ENCODE peak calls at places on chromosomes 12 and 14, in five cellular contexts. Q, M, J, Z and C are unnamed samples.

GRCh38 chr12:76562158-76562557 is 2.6 kb upstream of the OSBPL8 start:
- DNase-seq in Q (no peak), M (no peak), Z (no peak), J (no peak), C (no peak)

GRCh38 chr12:65649126-65649525 is 175.2 kb upstream of the HMGA2 start:
- DNase-seq in M (peak), Q (no peak), Z (peak), J (peak), C (peak)

GRCh38 chr12:32755051-32755653 is 545 bp downstream of the YARS2 start:
- DNase-seq in Q (peak), J (peak), Z (peak), M (peak), C (peak)

GRCh38 chr12:101172316-101172715 is 37.7 kb downstream of the SLC5A8 start:
- DNase-seq in J (peak), M (no peak), Q (no peak), Z (no peak), C (no peak)

GRCh38 chr12:54036620-54037359 is 3.9 kb downstream of the HOXC5 start:
- DNase-seq in J (no peak), M (no peak), Z (no peak), Q (no peak), C (no peak)

GRCh38 chr14:67500981-67501380 is 12.5 kb upstream of the TMEM229B start:
- DNase-seq in Q (no peak), M (no peak), J (no peak), Z (no peak), C (no peak)

GRCh38 chr12:116880817-116881324 is 370 bp downstream of the HRK start:
- DNase-seq in J (peak), Q (no peak), M (no peak), Z (peak), C (peak)

GRCh38 chr12:93434305-93434704 is 7.4 kb downstream of the UBE2N start:
- DNase-seq in J (peak), Z (no peak), Q (no peak), M (no peak), C (no peak)

GRCh38 chr14:50310445-50310844 is 1.6 kb downstream of the L2HGDH start:
- DNase-seq in M (no peak), Z (no peak), Q (no peak), J (no peak), C (no peak)

GRCh38 chr14:96673706-96674105 is 123.5 kb upstream of the VRK1 start:
- DNase-seq in Q (peak), J (no peak), Z (no peak), M (no peak), C (no peak)

GRCh38 chr12:69415471-69416275 is 54.5 kb upstream of the FRS2 start:
- DNase-seq in J (peak), Q (peak), Z (peak), M (peak), C (peak)

GRCh38 chr12:65832217-65832616 is 7.9 kb downstream of the HMGA2 start:
- DNase-seq in Z (peak), M (no peak), J (peak), Q (no peak), C (no peak)

GRCh38 chr12:48247181-48247966 is 44.3 kb upstream of the OR10AD1 start:
- DNase-seq in J (no peak), Z (no peak), M (no peak), Q (no peak), C (no peak)

GRCh38 chr14:64764641-64765520 is 60.7 kb downstream of the PLEKHG3 start:
- DNase-seq in J (peak), M (no peak), Q (peak), Z (peak), C (peak)

DNA sequence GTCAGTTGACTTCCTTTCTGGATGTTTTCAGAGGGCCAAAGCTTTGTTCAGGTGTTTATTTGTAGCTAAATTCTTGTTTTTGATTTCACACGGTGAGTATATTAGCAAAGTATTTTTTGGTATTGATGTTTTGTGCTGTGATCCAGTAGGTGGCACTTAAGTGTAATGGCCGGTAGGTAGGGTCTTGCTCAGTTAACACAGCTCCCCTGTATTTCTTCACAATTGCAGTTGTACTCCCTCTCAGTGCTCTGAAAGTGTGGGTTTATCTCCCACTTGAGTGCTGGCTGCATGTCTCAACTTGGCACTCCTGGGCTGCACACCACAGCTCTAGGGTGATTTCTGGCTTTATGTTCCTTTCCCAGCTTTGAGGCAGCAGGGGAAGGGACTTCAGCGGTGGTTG is 339.5 kb downstream of the AEBP2 start:
- DNase-seq in Q (no peak), J (no peak), M (no peak), Z (no peak), C (peak)
- TF ChIP-seq CTCF in Q (no peak), J (no peak), M (no peak), Z (no peak), C (no peak)

GRCh38 chr12:111699-112591 is 45.4 kb downstream of the IQSEC3 start:
- DNase-seq in Z (peak), M (no peak), Q (no peak), J (no peak), C (no peak)
- H3K4me3 ChIP-seq in Z (no peak), M (no peak), Q (no peak), J (no peak), C (no peak)

DNA sequence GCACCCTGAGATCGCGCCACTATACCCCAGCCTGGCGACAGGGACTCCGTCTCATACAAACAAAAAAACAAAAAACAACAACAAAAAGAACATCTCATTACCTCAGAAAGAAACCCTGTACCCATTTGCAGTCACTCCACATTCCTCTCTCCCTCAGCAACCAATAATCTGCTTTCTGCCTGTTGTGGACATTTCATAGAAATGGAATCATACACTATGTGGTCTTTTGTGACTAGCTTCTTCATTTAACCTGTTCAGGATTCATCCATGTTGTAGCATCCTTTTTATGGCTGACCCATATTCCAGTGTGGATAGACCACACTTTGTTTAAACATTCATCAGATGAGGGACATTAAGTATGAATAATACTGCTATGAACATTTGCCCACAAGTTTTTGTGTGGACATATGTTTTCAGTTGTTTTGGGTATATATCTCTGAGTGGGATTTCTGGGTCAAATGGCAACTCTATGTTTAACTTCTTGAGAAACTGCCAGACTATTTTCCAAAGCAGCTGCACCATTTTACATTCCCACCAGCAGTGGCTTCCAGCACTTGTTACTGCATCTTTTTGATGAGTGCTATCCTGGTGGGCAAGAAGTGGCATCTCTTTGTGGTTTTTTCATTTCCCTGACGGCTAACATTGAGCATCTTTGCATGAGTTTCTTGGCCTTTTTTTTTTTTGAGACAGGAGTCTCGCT is 5.9 kb upstream of the RCOR1 start:
- DNase-seq in Q (no peak), J (no peak), Z (peak), M (no peak), C (no peak)
- TF ChIP-seq CTCF in Q (no peak), J (peak), Z (peak), M (peak), C (no peak)

GRCh38 chr12:51076235-51076930 is 7.0 kb downstream of the CSRNP2 start:
- DNase-seq in M (no peak), J (no peak), Q (no peak), Z (no peak), C (no peak)

GRCh38 chr12:51082561-51083139 is 746 bp downstream of the CSRNP2 start:
- DNase-seq in Z (peak), J (peak), M (no peak), Q (no peak), C (peak)

GRCh38 chr12:51083140-51083833 is at the start of gene CSRNP2:
- DNase-seq in M (peak), Z (peak), Q (peak), J (peak), C (peak)

GRCh38 chr12:51077930-51078329 is 5.5 kb downstream of the CSRNP2 start:
- DNase-seq in J (peak), Q (no peak), Z (peak), M (peak), C (no peak)

GRCh38 chr12:51080136-51080535 is 3.3 kb downstream of the CSRNP2 start:
- DNase-seq in Q (no peak), M (no peak), Z (no peak), J (no peak), C (no peak)
- H3K4me3 ChIP-seq in Q (no peak), M (no peak), Z (no peak), J (no peak), C (no peak)

GRCh38 chr12:3753549-3754284 is 808 bp upstream of the CRACR2A start:
- DNase-seq in Z (peak), Q (no peak), J (no peak), M (no peak), C (peak)

GRCh38 chr12:3750616-3751015 is 2.3 kb downstream of the CRACR2A start:
- DNase-seq in M (no peak), Q (no peak), Z (no peak), J (no peak), C (no peak)

GRCh38 chr12:3751151-3752095 is 1.5 kb downstream of the CRACR2A start:
- DNase-seq in M (no peak), J (no peak), Q (no peak), Z (no peak), C (no peak)

GRCh38 chr12:3752096-3752709 is 706 bp downstream of the CRACR2A start:
- DNase-seq in M (no peak), Z (peak), J (peak), Q (peak), C (peak)

GRCh38 chr12:3752741-3753486 is at the start of gene CRACR2A:
- DNase-seq in J (peak), Z (peak), Q (peak), M (no peak), C (peak)
- TF ChIP-seq CTCF in J (peak), Z (peak), Q (no peak), M (peak), C (peak)

DNA sequence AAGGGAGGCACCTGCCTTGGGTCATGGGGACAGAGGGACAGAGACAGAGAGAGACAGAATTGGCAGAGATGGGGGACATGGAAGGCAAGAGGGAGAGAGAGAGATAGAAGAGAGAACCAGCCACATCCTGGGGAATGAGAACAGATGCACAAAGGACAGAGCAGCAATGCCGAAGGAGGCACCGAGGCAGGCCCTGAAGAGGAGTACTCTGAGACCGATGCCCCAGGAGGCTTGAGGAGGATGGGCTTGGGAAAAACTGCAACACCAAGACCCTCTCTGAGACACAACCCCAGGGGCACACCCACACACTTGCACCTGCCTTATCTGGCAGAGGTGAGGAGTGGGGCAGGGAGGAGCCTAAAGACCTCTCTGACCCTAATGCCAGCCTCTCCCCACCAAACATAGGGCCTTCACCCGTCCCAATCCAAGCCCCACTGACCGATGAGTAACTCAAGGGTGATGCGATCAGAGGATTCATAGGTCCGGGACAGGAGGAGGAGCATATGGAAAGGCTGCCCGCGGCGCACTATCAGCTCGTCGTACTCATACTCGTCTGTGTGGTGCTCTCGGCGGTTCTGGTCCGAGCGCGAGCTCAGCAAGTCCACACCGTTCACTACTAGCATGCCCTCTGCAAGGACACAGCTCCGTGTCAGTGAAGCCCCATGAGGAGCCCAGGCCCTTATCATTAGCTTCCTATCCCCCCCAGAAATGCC is 1.6 kb downstream of the TGM1 start:
- DNase-seq in Q (no peak), M (no peak), Z (no peak), J (no peak), C (no peak)
- H3K4me3 ChIP-seq in Q (no peak), M (no peak), Z (no peak), J (no peak), C (no peak)

GRCh38 chr14:38056270-38056669 is 151.4 kb upstream of the SSTR1 start:
- DNase-seq in M (no peak), Q (no peak), Z (no peak), J (no peak), C (no peak)
- TF ChIP-seq CTCF in M (no peak), Q (no peak), Z (peak), J (peak), C (no peak)